ENCODE peak calls at places on chromosomes 6 and 20, in four cellular contexts. J is astrocyte of the spinal cord, A is mucosa of descending colon, W is foreskin fibroblast. I is an unnamed sample.

GRCh38 chr20:38109657-38110524 is 55.2 kb downstream of the TGM2 start:
- DNase-seq in W (peak; percentile 97), A (no peak), J (peak; percentile 95), I (peak; percentile 92)

GRCh38 chr20:10221022-10221421 is 2.4 kb downstream of the SNAP25 start:
- DNase-seq in W (no peak), A (no peak), J (no peak), I (no peak)

GRCh38 chr6:6712258-6712978 is 123.9 kb downstream of the LY86 start:
- DNase-seq in J (peak; percentile 79), A (no peak), W (peak; percentile 46), I (peak; percentile 97)

GRCh38 chr6:113530769-113531168 is 326.4 kb upstream of the MARCKS start:
- DNase-seq in J (peak; percentile 82), A (no peak), W (peak; percentile 95), I (peak; percentile 45)

GRCh38 chr6:161057103-161058091 is 65.8 kb downstream of the MAP3K4 start:
- DNase-seq in J (no peak), W (no peak), A (no peak), I (peak; percentile 11)

GRCh38 chr6:148999921-149000589 is 253.2 kb downstream of the UST start:
- DNase-seq in W (peak; percentile 94), A (no peak), J (peak; percentile 91), I (peak; percentile 93)

GRCh38 chr6:121482004-121482693 is 46.7 kb downstream of the GJA1 start:
- DNase-seq in A (no peak), W (peak; percentile 82), J (peak; percentile 74), I (peak; percentile 18)

GRCh38 chr20:62921119-62921687 is 5.1 kb downstream of the DIDO1 start:
- DNase-seq in W (peak; percentile 67), A (no peak), J (peak; percentile 44), I (peak; percentile 83)

GRCh38 chr20:46695888-46696287 is 6.6 kb upstream of the TP53RK start:
- DNase-seq in J (peak; percentile 45), W (peak; percentile 28), A (no peak), I (peak; percentile 91)

GRCh38 chr6:138157986-138158638 is 3.6 kb upstream of the ARFGEF3 start:
- DNase-seq in W (no peak), J (peak; percentile 5), A (no peak), I (peak; percentile 77)

GRCh38 chr6:53300656-53301551 is 47.8 kb downstream of the ELOVL5 start:
- DNase-seq in A (no peak), J (peak; percentile 77), W (no peak), I (no peak)

GRCh38 chr6:391559-392440 is at the start of gene IRF4:
- DNase-seq in A (no peak), J (no peak), W (peak; percentile 34), I (no peak)

GRCh38 chr6:134166529-134167221 is 114.3 kb upstream of the SLC2A12 start:
- DNase-seq in W (peak; percentile 17), J (peak; percentile 55), A (no peak), I (no peak)

GRCh38 chr6:24859132-24859531 is 60.4 kb upstream of the ARMH2 start:
- DNase-seq in W (no peak), J (no peak), A (no peak), I (no peak)

GRCh38 chr20:39453890-39454289 is 491.7 kb downstream of the DHX35 start:
- DNase-seq in J (no peak), A (no peak), W (no peak), I (no peak)

GRCh38 chr6:26240981-26241770 is 123.8 kb upstream of the BTN3A2 start:
- DNase-seq in J (peak; percentile 84), W (peak; percentile 80), A (no peak), I (no peak)

GRCh38 chr6:150659046-150659763 is 59.5 kb downstream of the PLEKHG1 start:
- DNase-seq in A (no peak), J (no peak), W (no peak), I (no peak)

GRCh38 chr6:87683890-87684289 is 18.1 kb downstream of the AKIRIN2 start:
- DNase-seq in A (no peak), W (no peak), J (no peak), I (no peak)

GRCh38 chr20:52104546-52105044 is 87.0 kb downstream of the ZFP64 start:
- DNase-seq in A (no peak), J (peak; percentile 17), W (peak; percentile 59), I (peak; percentile 50)

GRCh38 chr6:108733706-108734105 is 114.5 kb upstream of the ARMC2 start:
- DNase-seq in J (no peak), A (no peak), W (no peak), I (no peak)

GRCh38 chr20:56247954-56248782 is at the start of gene MC3R:
- DNase-seq in W (peak; percentile 2), A (no peak), J (peak; percentile 3), I (no peak)

GRCh38 chr6:140537834-140538680 is 1163.6 kb upstream of the CITED2 start:
- DNase-seq in A (no peak), J (peak; percentile 98), W (peak; percentile 97), I (peak; percentile 88)

GRCh38 chr6:38239719-38240451 is 399.8 kb downstream of the BTBD9 start:
- DNase-seq in J (peak; percentile 27), A (no peak), W (peak; percentile 79), I (no peak)

GRCh38 chr6:44304282-44305199 is 8.6 kb downstream of the AARS2 start:
- DNase-seq in J (peak; percentile 42), A (no peak), W (peak; percentile 57), I (peak; percentile 51)

GRCh38 chr6:14072084-14072483 is 45.5 kb upstream of the CD83 start:
- DNase-seq in A (no peak), J (peak; percentile 48), W (no peak), I (peak; percentile 22)

GRCh38 chr6:9064156-9064555 is 628.8 kb upstream of the SLC35B3 start:
- DNase-seq in W (no peak), J (no peak), A (no peak), I (no peak)

GRCh38 chr6:6509304-6509703 is 79.2 kb upstream of the LY86 start:
- DNase-seq in J (no peak), A (no peak), W (no peak), I (no peak)

GRCh38 chr6:137493218-137494038 is 766 bp downstream of the OLIG3 start:
- DNase-seq in W (peak; percentile 15), A (peak; percentile 57), J (no peak), I (no peak)

GRCh38 chr6:168305863-168306262 is 13.7 kb downstream of the DACT2 start:
- DNase-seq in W (no peak), A (no peak), J (no peak), I (no peak)

GRCh38 chr20:24393903-24394302 is 75.5 kb upstream of the SYNDIG1 start:
- DNase-seq in A (no peak), W (no peak), J (no peak), I (no peak)

GRCh38 chr20:2023151-2023550 is 29.3 kb upstream of the PDYN start:
- DNase-seq in J (no peak), A (no peak), W (no peak), I (no peak)

GRCh38 chr20:59356662-59357061 is 56.3 kb downstream of the EDN3 start:
- DNase-seq in J (no peak), W (no peak), A (no peak), I (no peak)

GRCh38 chr20:7744411-7744810 is 195.8 kb downstream of the HAO1 start:
- DNase-seq in W (peak; percentile 92), J (peak; percentile 65), A (no peak), I (peak; percentile 69)

GRCh38 chr6:12851123-12851695 is 134.6 kb downstream of the PHACTR1 start:
- DNase-seq in J (no peak), A (no peak), W (peak; percentile 69), I (no peak)

GRCh38 chr6:134689177-134689576 is 260.7 kb downstream of the ALDH8A1 start:
- DNase-seq in A (no peak), W (peak; percentile 20), J (no peak), I (no peak)

I was measured in mesenchymal stem cell.